ENCODE peak calls at places on chromosomes 3 and 15, in six cellular contexts. One of them, this sample, is unnamed.

GRCh38 chr15:68543546-68544008 is 35.2 kb upstream of the CORO2B start:
- DNase-seq in GM12878: no peak
- DNase-seq in GM12891: no peak
- DNase-seq in prostate gland: no peak
- DNase-seq in transverse colon: no peak
- DNase-seq in GM12892: no peak
- DNase-seq in this sample: no peak

GRCh38 chr3:10248184-10248983 is at the start of gene TATDN2:
- DNase-seq in GM12892: peak; percentile 99
- DNase-seq in GM12891: peak; percentile 98
- DNase-seq in transverse colon: peak; percentile 99
- DNase-seq in GM12878: peak; percentile 95
- DNase-seq in prostate gland: peak; percentile 96
- DNase-seq in this sample: peak; percentile 98

GRCh38 chr3:140386357-140387100 is 291.3 kb upstream of the TRIM42 start:
- DNase-seq in GM12892: no peak
- DNase-seq in transverse colon: no peak
- DNase-seq in GM12891: no peak
- DNase-seq in prostate gland: no peak
- DNase-seq in GM12878: no peak
- DNase-seq in this sample: peak; percentile 79

GRCh38 chr15:29883126-29883525 is 60.9 kb upstream of the TJP1 start:
- DNase-seq in GM12878: no peak
- DNase-seq in GM12891: no peak
- DNase-seq in transverse colon: no peak
- DNase-seq in prostate gland: no peak
- DNase-seq in GM12892: no peak
- DNase-seq in this sample: no peak

GRCh38 chr15:33729648-33730047 is 238.6 kb upstream of the CHRM5 start:
- DNase-seq in GM12891: no peak
- DNase-seq in transverse colon: no peak
- DNase-seq in GM12892: no peak
- DNase-seq in GM12878: no peak
- DNase-seq in prostate gland: no peak
- DNase-seq in this sample: no peak

GRCh38 chr15:40323953-40324937 is 753 bp downstream of the INAFM2 start:
- DNase-seq in GM12891: no peak
- DNase-seq in GM12892: no peak
- DNase-seq in transverse colon: no peak
- DNase-seq in prostate gland: no peak
- DNase-seq in GM12878: no peak
- DNase-seq in this sample: no peak

GRCh38 chr15:65333863-65334262 is 29.4 kb downstream of the RNU5B-1 start:
- DNase-seq in prostate gland: no peak
- DNase-seq in transverse colon: no peak
- DNase-seq in GM12892: no peak
- DNase-seq in GM12878: no peak
- DNase-seq in GM12891: no peak
- DNase-seq in this sample: no peak

GRCh38 chr3:159929181-159929893 is 59.3 kb upstream of the IL12A start:
- DNase-seq in GM12891: no peak
- DNase-seq in GM12878: no peak
- DNase-seq in transverse colon: peak; percentile 15
- DNase-seq in GM12892: no peak
- DNase-seq in prostate gland: no peak
- DNase-seq in this sample: peak; percentile 83

GRCh38 chr3:125351152-125351551 is 24.0 kb downstream of the ZNF148 start:
- DNase-seq in transverse colon: no peak
- DNase-seq in prostate gland: no peak
- DNase-seq in GM12892: no peak
- DNase-seq in GM12891: no peak
- DNase-seq in GM12878: no peak
- DNase-seq in this sample: no peak

GRCh38 chr3:113441051-113441770 is at the start of gene CFAP44:
- DNase-seq in GM12892: no peak
- DNase-seq in GM12878: no peak
- DNase-seq in GM12891: no peak
- DNase-seq in transverse colon: peak; percentile 62
- DNase-seq in prostate gland: peak; percentile 39
- DNase-seq in this sample: no peak

GRCh38 chr15:29805043-29805707 is 17.1 kb downstream of the TJP1 start:
- DNase-seq in GM12892: no peak
- DNase-seq in GM12891: no peak
- DNase-seq in transverse colon: no peak
- DNase-seq in GM12878: no peak
- DNase-seq in prostate gland: peak; percentile 68
- DNase-seq in this sample: no peak

GRCh38 chr15:101357333-101357732 is 62.3 kb upstream of the SNRPA1 start:
- DNase-seq in prostate gland: no peak
- DNase-seq in GM12892: no peak
- DNase-seq in GM12891: no peak
- DNase-seq in transverse colon: no peak
- DNase-seq in GM12878: no peak
- DNase-seq in this sample: no peak

GRCh38 chr15:64618138-64618537 is 157.3 kb downstream of the RBPMS2 start:
- DNase-seq in transverse colon: no peak
- DNase-seq in GM12892: no peak
- DNase-seq in GM12878: no peak
- DNase-seq in prostate gland: no peak
- DNase-seq in GM12891: no peak
- DNase-seq in this sample: no peak

GRCh38 chr3:24137958-24138875 is 193.1 kb downstream of the NR1D2 start:
- DNase-seq in GM12892: no peak
- DNase-seq in transverse colon: peak; percentile 13
- DNase-seq in GM12891: no peak
- DNase-seq in prostate gland: peak; percentile 26
- DNase-seq in GM12878: no peak
- DNase-seq in this sample: peak; percentile 90

GRCh38 chr15:29888651-29889050 is 66.4 kb upstream of the TJP1 start:
- DNase-seq in transverse colon: no peak
- DNase-seq in GM12878: no peak
- DNase-seq in prostate gland: no peak
- DNase-seq in GM12892: no peak
- DNase-seq in GM12891: no peak
- DNase-seq in this sample: no peak

GRCh38 chr3:190721330-190721729 is 141.2 kb downstream of the GMNC start:
- DNase-seq in prostate gland: no peak
- DNase-seq in GM12892: no peak
- DNase-seq in GM12878: peak; percentile 23
- DNase-seq in GM12891: peak; percentile 0
- DNase-seq in transverse colon: no peak
- DNase-seq in this sample: no peak

GRCh38 chr3:60448668-60449067 is 802.6 kb downstream of the FHIT start:
- DNase-seq in prostate gland: no peak
- DNase-seq in GM12892: no peak
- DNase-seq in GM12891: no peak
- DNase-seq in transverse colon: no peak
- DNase-seq in GM12878: no peak
- DNase-seq in this sample: no peak

GRCh38 chr15:48388017-48388936 is 57.0 kb downstream of the DUT start:
- DNase-seq in GM12878: no peak
- DNase-seq in prostate gland: peak; percentile 8
- DNase-seq in GM12891: no peak
- DNase-seq in transverse colon: no peak
- DNase-seq in GM12892: no peak
- DNase-seq in this sample: no peak

GRCh38 chr3:194537732-194538247 is 51.0 kb upstream of the ATP13A3 start:
- DNase-seq in transverse colon: peak; percentile 23
- DNase-seq in GM12878: no peak
- DNase-seq in GM12891: no peak
- DNase-seq in prostate gland: peak; percentile 48
- DNase-seq in GM12892: no peak
- DNase-seq in this sample: no peak

DNA sequence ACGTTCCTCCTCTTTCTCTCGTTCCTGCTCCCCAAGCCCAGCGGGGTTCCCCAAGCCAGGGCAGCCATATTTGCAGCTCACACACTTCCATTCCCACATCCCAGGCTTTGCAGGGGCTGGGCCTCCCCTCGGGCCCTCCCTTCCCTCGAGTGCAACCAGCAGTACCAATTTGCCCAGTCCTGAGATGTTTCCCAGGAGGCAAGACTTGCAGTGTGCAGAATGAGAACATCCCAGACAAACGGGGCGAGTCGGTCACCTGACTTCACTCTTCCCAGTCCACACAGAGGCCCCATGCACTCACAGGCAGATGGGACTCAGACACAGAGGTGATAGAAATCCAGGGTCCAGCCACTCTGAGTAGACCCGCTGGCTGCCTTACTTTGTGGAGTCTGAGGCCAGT is 56.2 kb upstream of the SLC6A6 start:
- DNase-seq in GM12891: no peak
- DNase-seq in GM12878: no peak
- DNase-seq in GM12892: no peak
- DNase-seq in prostate gland: no peak
- DNase-seq in transverse colon: no peak
- DNase-seq in this sample: no peak
- TF ChIP-seq POLR2AphosphoS5 in GM12891: no peak
- TF ChIP-seq POLR2AphosphoS5 in GM12878: no peak
- TF ChIP-seq POLR2AphosphoS5 in GM12892: no peak
- TF ChIP-seq POLR2AphosphoS5 in prostate gland: no peak
- TF ChIP-seq POLR2AphosphoS5 in transverse colon: no peak
- TF ChIP-seq POLR2AphosphoS5 in this sample: no peak

GRCh38 chr15:99251436-99251821 is at the start of gene LRRC28:
- DNase-seq in prostate gland: no peak
- DNase-seq in GM12892: no peak
- DNase-seq in GM12878: no peak
- DNase-seq in GM12891: no peak
- DNase-seq in transverse colon: no peak
- DNase-seq in this sample: no peak
- TF ChIP-seq POLR2A in prostate gland: peak; percentile 91
- TF ChIP-seq POLR2A in GM12892: peak; percentile 58
- TF ChIP-seq POLR2A in GM12878: peak; percentile 85
- TF ChIP-seq POLR2A in GM12891: no peak
- TF ChIP-seq POLR2A in transverse colon: peak; percentile 84
- TF ChIP-seq POLR2A in this sample: peak; percentile 49

GRCh38 chr15:52796228-52796521 is 6.0 kb upstream of the ONECUT1 start:
- DNase-seq in GM12892: no peak
- DNase-seq in prostate gland: no peak
- DNase-seq in GM12878: no peak
- DNase-seq in GM12891: no peak
- DNase-seq in transverse colon: no peak
- DNase-seq in this sample: no peak

GRCh38 chr15:52799145-52799811 is 9.1 kb upstream of the ONECUT1 start:
- DNase-seq in GM12892: no peak
- DNase-seq in GM12878: no peak
- DNase-seq in prostate gland: no peak
- DNase-seq in GM12891: no peak
- DNase-seq in transverse colon: no peak
- DNase-seq in this sample: no peak

GRCh38 chr15:52798529-52799101 is 8.5 kb upstream of the ONECUT1 start:
- DNase-seq in transverse colon: no peak
- DNase-seq in GM12892: no peak
- DNase-seq in GM12891: no peak
- DNase-seq in GM12878: no peak
- DNase-seq in prostate gland: no peak
- DNase-seq in this sample: no peak

GRCh38 chr15:52796742-52797515 is 6.8 kb upstream of the ONECUT1 start:
- DNase-seq in GM12891: no peak
- DNase-seq in GM12878: no peak
- DNase-seq in prostate gland: no peak
- DNase-seq in GM12892: no peak
- DNase-seq in transverse colon: no peak
- DNase-seq in this sample: no peak

GRCh38 chr15:52797625-52798501 is 7.7 kb upstream of the ONECUT1 start:
- DNase-seq in prostate gland: no peak
- DNase-seq in GM12892: no peak
- DNase-seq in GM12878: no peak
- DNase-seq in GM12891: no peak
- DNase-seq in transverse colon: no peak
- DNase-seq in this sample: no peak
- TF ChIP-seq POLR2AphosphoS5 in prostate gland: no peak
- TF ChIP-seq POLR2AphosphoS5 in GM12892: no peak
- TF ChIP-seq POLR2AphosphoS5 in GM12878: no peak
- TF ChIP-seq POLR2AphosphoS5 in GM12891: no peak
- TF ChIP-seq POLR2AphosphoS5 in transverse colon: no peak
- TF ChIP-seq POLR2AphosphoS5 in this sample: no peak

DNA sequence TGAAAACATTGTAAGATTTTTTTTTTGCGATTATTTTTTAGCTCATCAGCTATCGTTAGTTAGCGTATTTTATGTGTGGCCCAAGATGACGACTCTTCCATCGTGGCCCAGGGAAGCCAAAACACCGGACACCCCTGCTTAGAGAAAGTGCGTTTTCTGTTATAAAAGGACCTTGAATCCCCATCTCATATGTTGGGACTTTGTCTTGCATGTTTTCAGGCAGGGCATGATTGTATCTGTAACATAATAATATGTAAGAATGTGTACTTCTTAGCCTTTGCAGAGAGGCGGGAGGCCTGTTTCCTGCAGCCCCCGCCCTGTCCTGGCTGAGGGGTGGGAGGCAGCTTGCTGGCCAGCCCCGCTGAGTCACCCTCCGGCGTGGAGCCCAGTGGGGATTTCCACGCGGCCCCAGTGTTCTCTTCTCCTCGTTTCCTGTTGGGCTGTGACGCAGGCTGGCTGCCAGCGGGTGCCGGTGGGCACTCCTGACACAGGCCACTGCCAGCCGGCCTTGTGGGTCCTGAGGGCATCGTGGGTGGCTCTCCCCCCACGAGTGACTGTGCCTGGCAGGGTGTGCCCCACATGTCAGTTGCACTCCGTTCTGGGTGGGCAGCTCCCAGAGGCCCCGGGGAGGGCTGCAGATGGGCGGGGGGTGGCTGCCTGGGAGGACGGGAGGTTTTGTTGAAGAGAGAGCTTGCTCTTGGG is 55.6 kb downstream of the SMAD3 start:
- DNase-seq in transverse colon: peak; percentile 91
- DNase-seq in prostate gland: peak; percentile 69
- DNase-seq in GM12892: peak; percentile 77
- DNase-seq in GM12891: peak; percentile 46
- DNase-seq in GM12878: peak; percentile 51
- DNase-seq in this sample: peak; percentile 98
- TF ChIP-seq POLR2A in transverse colon: peak; percentile 41
- TF ChIP-seq POLR2A in prostate gland: no peak
- TF ChIP-seq POLR2A in GM12892: peak; percentile 71
- TF ChIP-seq POLR2A in GM12891: no peak
- TF ChIP-seq POLR2A in GM12878: peak; percentile 77
- TF ChIP-seq POLR2A in this sample: no peak